ENCODE peak calls at places on chromosomes 2 and 18, in nine cellular contexts. W, F, T, K, Q, N, O, E and I are unnamed samples.

GRCh38 chr2:215161301-215161829 is 22.9 kb upstream of the ABCA12 start:
- DNase-seq in W (no peak), F (no peak), T (no peak), K (no peak), Q (no peak), N (no peak), O (no peak), E (no peak), I (no peak)

GRCh38 chr2:140275427-140275826 is 1495.2 kb upstream of the NXPH2 start:
- DNase-seq in W (no peak), F (no peak), T (no peak), K (no peak), Q (no peak), N (no peak), O (no peak), E (no peak), I (no peak)

GRCh38 chr2:102489646-102490045 is 16.6 kb downstream of the SLC9A4 start:
- DNase-seq in W (no peak), F (no peak), T (no peak), K (no peak), Q (no peak), N (no peak), O (no peak), E (no peak), I (no peak)

GRCh38 chr2:75246441-75247167 is 47.3 kb upstream of the TACR1 start:
- DNase-seq in W (no peak), F (no peak), T (no peak), K (no peak), Q (no peak), N (no peak), O (no peak), E (no peak), I (no peak)

GRCh38 chr18:6401687-6402086 is 13.0 kb downstream of the L3MBTL4 start:
- DNase-seq in W (no peak), F (no peak), T (no peak), K (no peak), Q (no peak), N (no peak), O (no peak), E (no peak), I (no peak)

GRCh38 chr2:211435331-211435730 is 878.9 kb downstream of the CPS1 start:
- DNase-seq in W (no peak), F (no peak), T (no peak), K (no peak), Q (no peak), N (no peak), O (no peak), E (no peak), I (peak)

GRCh38 chr2:240472078-240472790 is 36.8 kb downstream of the GPC1 start:
- DNase-seq in W (peak), F (no peak), T (no peak), K (no peak), Q (no peak), N (no peak), O (no peak), E (peak), I (no peak)

GRCh38 chr2:217742276-217742675 is 260.5 kb downstream of the TNS1 start:
- DNase-seq in W (no peak), F (no peak), T (no peak), K (no peak), Q (no peak), N (no peak), O (no peak), E (peak), I (no peak)

GRCh38 chr18:69980509-69980908 is 32.8 kb upstream of the CD226 start:
- DNase-seq in W (no peak), F (no peak), T (no peak), K (no peak), Q (no peak), N (no peak), O (no peak), E (no peak), I (no peak)

GRCh38 chr2:102514061-102514785 is 41.2 kb downstream of the SLC9A4 start:
- DNase-seq in W (no peak), F (no peak), T (peak), K (no peak), Q (no peak), N (no peak), O (no peak), E (no peak), I (no peak)

GRCh38 chr18:73520229-73520628 is 627.4 kb downstream of the FBXO15 start:
- DNase-seq in W (no peak), F (no peak), T (no peak), K (no peak), Q (no peak), N (no peak), O (no peak), E (no peak), I (peak)
- TF ChIP-seq CTCF in W (no peak), F (no peak), T (no peak), K (no peak), Q (no peak), N (no peak), O (no peak), E (no peak), I (peak)

GRCh38 chr2:19736191-19736831 is 165.5 kb downstream of the TTC32 start:
- DNase-seq in W (no peak), F (no peak), T (no peak), K (no peak), Q (no peak), N (no peak), O (no peak), E (no peak), I (no peak)

GRCh38 chr2:19739256-19739655 is 162.5 kb downstream of the TTC32 start:
- DNase-seq in W (no peak), F (peak), T (no peak), K (no peak), Q (no peak), N (no peak), O (no peak), E (peak), I (no peak)

GRCh38 chr2:19743641-19744040 is 158.1 kb downstream of the TTC32 start:
- DNase-seq in W (no peak), F (no peak), T (no peak), K (no peak), Q (no peak), N (no peak), O (no peak), E (no peak), I (no peak)

GRCh38 chr2:19733951-19734425 is 167.8 kb downstream of the TTC32 start:
- DNase-seq in W (no peak), F (no peak), T (no peak), K (no peak), Q (no peak), N (no peak), O (no peak), E (no peak), I (no peak)

DNA sequence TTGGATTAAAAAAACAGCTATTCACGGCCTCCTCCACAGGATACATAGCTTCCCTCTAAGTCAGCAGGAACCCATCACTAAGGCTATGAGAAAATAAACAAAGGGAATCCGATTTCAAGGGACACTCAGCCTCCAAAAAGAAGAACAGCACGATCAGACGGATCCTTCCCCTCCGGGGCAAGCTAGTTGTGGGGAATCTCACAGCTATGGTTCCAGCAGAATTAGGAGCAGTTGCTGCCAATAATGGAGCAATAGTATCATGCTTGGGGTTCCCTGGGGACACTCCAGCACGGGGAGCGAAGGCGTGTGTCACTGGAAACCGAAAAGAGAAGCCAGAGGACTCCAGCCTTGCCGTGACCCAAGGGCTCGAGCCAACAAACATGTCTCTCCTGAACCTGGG is 163.1 kb downstream of the TTC32 start:
- DNase-seq in W (no peak), F (peak), T (no peak), K (peak), Q (no peak), N (no peak), O (no peak), E (peak), I (no peak)
- H3K27ac ChIP-seq in W (no peak), F (no peak), T (no peak), K (peak), Q (peak), N (no peak), O (no peak), E (peak), I (no peak)

DNA sequence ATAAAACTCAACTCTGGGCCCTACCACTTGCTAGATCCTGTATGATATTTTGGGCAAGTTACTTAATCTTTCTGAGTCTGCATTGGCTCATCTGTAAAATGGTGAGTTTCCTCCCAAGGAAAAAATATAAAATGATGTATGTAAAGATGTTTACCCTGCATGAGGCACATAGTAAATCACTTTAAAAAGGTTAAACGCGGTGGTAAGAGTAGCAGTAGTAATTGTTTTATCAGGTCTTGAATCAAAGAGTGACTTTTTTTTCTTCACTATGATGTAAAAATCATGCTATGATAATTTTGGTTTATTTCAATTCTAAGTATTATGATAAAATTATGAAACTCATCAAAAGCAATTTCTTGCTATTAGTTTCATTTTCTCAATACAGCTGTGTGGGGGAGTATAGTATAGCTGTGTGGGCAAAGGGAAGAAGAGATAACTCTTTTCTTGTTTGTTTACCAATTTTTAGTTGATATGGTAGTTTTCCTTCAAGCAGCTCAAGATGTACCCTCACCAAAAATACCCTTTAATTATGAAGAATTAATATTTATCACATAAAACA is 10.7 kb downstream of the ARHGAP15 start:
- DNase-seq in W (no peak), F (no peak), T (no peak), K (no peak), Q (no peak), N (no peak), O (no peak), E (no peak), I (no peak)
- H3K4me3 ChIP-seq in W (no peak), F (no peak), T (no peak), K (no peak), Q (no peak), N (no peak), O (no peak), E (no peak), I (no peak)

GRCh38 chr18:54776282-54776977 is 51.8 kb upstream of the RAB27B start:
- DNase-seq in W (no peak), F (no peak), T (no peak), K (no peak), Q (no peak), N (no peak), O (no peak), E (peak), I (no peak)

GRCh38 chr18:54774971-54775665 is 53.2 kb upstream of the RAB27B start:
- DNase-seq in W (no peak), F (no peak), T (no peak), K (no peak), Q (no peak), N (no peak), O (no peak), E (no peak), I (no peak)

GRCh38 chr18:54777118-54777791 is 51.0 kb upstream of the RAB27B start:
- DNase-seq in W (no peak), F (no peak), T (no peak), K (no peak), Q (no peak), N (no peak), O (no peak), E (no peak), I (no peak)

GRCh38 chr18:54774423-54774822 is 53.9 kb upstream of the RAB27B start:
- DNase-seq in W (no peak), F (no peak), T (no peak), K (no peak), Q (no peak), N (no peak), O (no peak), E (no peak), I (no peak)

DNA sequence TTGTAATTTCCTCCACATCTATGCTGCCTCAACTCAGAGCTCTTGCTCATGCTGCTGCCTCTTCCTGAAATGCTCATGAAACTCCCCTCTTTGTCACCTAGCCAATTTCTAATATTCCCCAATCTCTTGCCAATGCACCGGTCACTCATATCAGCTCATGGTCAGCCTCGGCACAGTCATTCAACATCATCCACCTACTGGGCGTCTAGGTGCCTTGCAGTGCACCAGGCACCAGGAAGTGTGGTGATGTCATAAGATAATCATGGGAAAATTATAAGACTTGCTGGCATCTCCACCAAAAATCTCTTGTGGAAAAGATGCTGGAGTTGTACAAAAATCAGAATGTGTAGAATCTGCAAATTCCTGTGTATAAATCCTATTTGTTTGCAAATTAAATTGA is 52.6 kb upstream of the RAB27B start:
- DNase-seq in W (no peak), F (no peak), T (no peak), K (no peak), Q (no peak), N (no peak), O (no peak), E (no peak), I (no peak)
- TF ChIP-seq CTCF in W (no peak), F (no peak), T (no peak), K (no peak), Q (no peak), N (no peak), O (no peak), E (no peak), I (no peak)

DNA sequence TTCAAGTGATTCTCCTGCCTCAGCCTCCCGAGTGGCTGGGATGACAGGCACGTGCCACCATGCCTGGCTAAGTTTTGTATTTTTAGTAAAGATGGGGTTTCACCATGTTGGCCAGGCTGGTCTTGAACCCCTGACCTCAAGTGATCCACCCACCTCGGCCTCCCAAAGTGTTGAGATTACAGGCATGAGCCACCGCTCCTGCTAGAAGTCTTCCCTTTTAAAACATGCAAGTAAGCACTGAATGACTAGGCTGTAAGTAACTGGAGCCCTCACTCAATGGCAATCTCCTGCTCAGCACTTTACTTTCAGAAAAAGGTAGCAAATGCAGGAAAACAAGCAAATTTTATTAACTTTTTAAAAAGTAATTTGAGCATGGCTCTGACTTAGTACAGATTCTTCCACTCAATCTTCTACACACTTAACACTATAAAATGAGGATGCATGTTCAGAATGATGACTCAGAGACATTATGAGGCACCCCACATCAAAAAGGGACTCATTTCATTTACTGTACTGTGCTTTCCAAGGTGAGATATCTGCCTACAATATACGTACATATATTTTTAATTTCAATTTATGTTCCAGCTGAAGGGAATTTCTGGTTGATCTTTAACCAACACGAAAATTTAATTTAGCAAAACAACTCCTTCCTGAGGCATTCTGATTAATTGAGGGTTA is 6.6 kb upstream of the NCK2 start:
- DNase-seq in W (no peak), F (no peak), T (no peak), K (no peak), Q (no peak), N (no peak), O (no peak), E (no peak), I (no peak)
- H3K27ac ChIP-seq in W (no peak), F (no peak), T (no peak), K (no peak), Q (no peak), N (no peak), O (no peak), E (no peak), I (no peak)

GRCh38 chr18:61333746-61334490 is 688 bp downstream of the CDH20 start:
- DNase-seq in W (no peak), F (no peak), T (no peak), K (no peak), Q (no peak), N (no peak), O (peak), E (no peak), I (peak)
- H3K4me3 ChIP-seq in W (peak), F (no peak), T (no peak), K (peak), Q (peak), N (no peak), O (peak), E (peak), I (peak)

DNA sequence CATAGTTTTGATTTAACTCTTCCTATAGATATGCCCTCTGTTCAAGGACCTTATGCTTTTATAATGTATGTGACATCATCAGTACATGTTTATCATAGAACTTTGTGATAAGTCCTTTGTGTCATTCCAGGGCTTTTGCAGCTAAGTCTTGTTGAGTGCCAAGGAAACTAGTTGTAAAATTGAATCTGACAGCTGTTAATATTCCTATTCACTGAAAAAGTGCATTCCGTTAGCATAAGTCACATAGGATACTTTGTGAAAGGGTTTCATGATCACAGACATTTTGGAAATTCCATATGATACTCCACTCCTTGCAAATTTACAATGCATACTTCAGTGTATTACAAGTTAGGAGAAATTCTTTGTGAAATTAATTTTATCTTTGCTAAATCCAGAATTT is 503.4 kb downstream of the CCDC85A start:
- DNase-seq in W (no peak), F (no peak), T (no peak), K (no peak), Q (no peak), N (no peak), O (no peak), E (no peak), I (no peak)
- TF ChIP-seq CTCF in W (no peak), F (no peak), T (no peak), K (no peak), Q (no peak), N (no peak), O (no peak), E (no peak), I (no peak)